ENCODE peak calls at places on chromosomes 1 and 21, in six cellular contexts. I, T, P, Z, N and U are unnamed samples.

GRCh38 chr1:208160259-208160819 is 83.8 kb downstream of the PLXNA2 start:
- DNase-seq in I (no peak), T (no peak), P (no peak), Z (no peak), N (no peak), U (no peak)

GRCh38 chr1:10943991-10944730 is 68.3 kb upstream of the TARDBP start:
- DNase-seq in I (no peak), T (no peak), P (no peak), Z (no peak), N (peak), U (peak)

GRCh38 chr1:28087614-28088167 is 719 bp downstream of the EYA3 start:
- DNase-seq in I (peak), T (no peak), P (peak), Z (no peak), N (no peak), U (no peak)

GRCh38 chr1:10867914-10868598 is 71.6 kb upstream of the CASZ1 start:
- DNase-seq in I (no peak), T (no peak), P (no peak), Z (peak), N (peak), U (peak)

GRCh38 chr21:43318841-43319781 is 107.8 kb downstream of the SIK1 start:
- DNase-seq in I (no peak), T (no peak), P (no peak), Z (no peak), N (peak), U (peak)

GRCh38 chr21:44766818-44767354 is 34.7 kb downstream of the UBE2G2 start:
- DNase-seq in I (no peak), T (no peak), P (no peak), Z (no peak), N (no peak), U (no peak)

GRCh38 chr1:201491896-201492511 is 14.9 kb downstream of the CSRP1 start:
- DNase-seq in I (no peak), T (no peak), P (no peak), Z (no peak), N (no peak), U (no peak)

GRCh38 chr1:223515915-223516314 is 122.7 kb downstream of the CCDC185 start:
- DNase-seq in I (no peak), T (no peak), P (no peak), Z (no peak), N (no peak), U (no peak)

GRCh38 chr1:151619489-151620093 is 7.7 kb downstream of the SNX27 start:
- DNase-seq in I (no peak), T (no peak), P (peak), Z (no peak), N (no peak), U (no peak)

GRCh38 chr21:39037807-39038405 is 145.3 kb downstream of the PSMG1 start:
- DNase-seq in I (no peak), T (no peak), P (no peak), Z (peak), N (no peak), U (no peak)

GRCh38 chr1:108512239-108513071 is 47.4 kb upstream of the EEIG2 start:
- DNase-seq in I (no peak), T (no peak), P (peak), Z (no peak), N (peak), U (peak)

GRCh38 chr1:64175639-64176038 is 27.8 kb upstream of the UBE2U start:
- DNase-seq in I (no peak), T (no peak), P (no peak), Z (no peak), N (no peak), U (no peak)

GRCh38 chr1:246005067-246005466 is 502.0 kb downstream of the SMYD3 start:
- DNase-seq in I (no peak), T (no peak), P (peak), Z (no peak), N (no peak), U (no peak)

GRCh38 chr21:46124926-46125845 is 27.3 kb downstream of the COL6A2 start:
- DNase-seq in I (no peak), T (no peak), P (no peak), Z (peak), N (no peak), U (no peak)

GRCh38 chr1:93908394-93909145 is 660 bp downstream of the GCLM start:
- DNase-seq in I (peak), T (no peak), P (no peak), Z (peak), N (no peak), U (peak)

GRCh38 chr1:116496380-116496779 is 74.4 kb downstream of the CD58 start:
- DNase-seq in I (no peak), T (no peak), P (peak), Z (no peak), N (no peak), U (no peak)

GRCh38 chr1:2611621-2612437 is 21.0 kb downstream of the MMEL1 start:
- DNase-seq in I (no peak), T (no peak), P (no peak), Z (peak), N (no peak), U (no peak)

GRCh38 chr1:190250368-190250767 is 227.3 kb downstream of the BRINP3 start:
- DNase-seq in I (no peak), T (no peak), P (no peak), Z (no peak), N (no peak), U (no peak)

GRCh38 chr1:63599799-63600198 is 6.6 kb downstream of the PGM1 start:
- DNase-seq in I (no peak), T (no peak), P (no peak), Z (no peak), N (no peak), U (no peak)

GRCh38 chr1:37446874-37447273 is 27.5 kb upstream of the ZC3H12A start:
- DNase-seq in I (no peak), T (no peak), P (no peak), Z (no peak), N (no peak), U (no peak)

GRCh38 chr1:3186526-3186921 is 117.5 kb downstream of the PRDM16 start:
- DNase-seq in I (no peak), T (no peak), P (no peak), Z (peak), N (no peak), U (peak)

GRCh38 chr1:65626003-65626402 is 166.7 kb upstream of the PDE4B start:
- DNase-seq in I (no peak), T (no peak), P (no peak), Z (no peak), N (no peak), U (no peak)

GRCh38 chr1:8238141-8239038 is 79.5 kb upstream of the SLC45A1 start:
- DNase-seq in I (no peak), T (no peak), P (peak), Z (no peak), N (no peak), U (peak)

GRCh38 chr1:32028746-32029145 is 15.1 kb downstream of the KHDRBS1 start:
- DNase-seq in I (no peak), T (no peak), P (no peak), Z (no peak), N (no peak), U (no peak)

GRCh38 chr1:162144853-162145252 is 75.4 kb downstream of the NOS1AP start:
- DNase-seq in I (no peak), T (no peak), P (peak), Z (no peak), N (peak), U (no peak)